ENCODE peak calls at places on chromosomes 3 and 15, in six cellular contexts. D, S, R, I, F and U are unnamed samples.

GRCh38 chr3:172203522-172204258 is 164.3 kb downstream of the FNDC3B start:
- DNase-seq in S (no peak), F (peak; percentile 65), R (no peak), I (peak; percentile 28), D (no peak), U (no peak)

GRCh38 chr15:79091204-79091867 is 756 bp upstream of the RASGRF1 start:
- DNase-seq in D (no peak), R (no peak), F (no peak), S (peak; percentile 59), I (no peak), U (no peak)

GRCh38 chr15:90711418-90711824 is 5.7 kb upstream of the BLM start:
- DNase-seq in R (no peak), F (no peak), I (no peak), D (no peak), S (no peak), U (no peak)

GRCh38 chr3:141797167-141797773 is 34.1 kb downstream of the GRK7 start:
- DNase-seq in S (peak; percentile 77), F (no peak), I (peak; percentile 57), D (peak; percentile 42), R (peak; percentile 44), U (peak; percentile 35)

GRCh38 chr3:4986611-4987373 is 7.6 kb downstream of the BHLHE40 start:
- DNase-seq in I (peak; percentile 97), F (peak; percentile 90), R (peak; percentile 23), S (peak; percentile 87), D (peak; percentile 77), U (peak; percentile 75)

GRCh38 chr15:38991126-38991525 is 426.5 kb upstream of the RASGRP1 start:
- DNase-seq in S (no peak), R (no peak), F (peak; percentile 0), I (no peak), D (no peak), U (no peak)

GRCh38 chr15:70835415-70835814 is 18.5 kb downstream of the LARP6 start:
- DNase-seq in F (no peak), S (no peak), R (no peak), D (no peak), I (no peak), U (no peak)

GRCh38 chr15:58498821-58499580 is 67.2 kb downstream of the LIPC start:
- DNase-seq in R (no peak), I (no peak), S (no peak), F (no peak), D (no peak), U (no peak)

GRCh38 chr15:40809051-40809450 is 1.8 kb upstream of the DNAJC17 start:
- DNase-seq in I (peak; percentile 28), D (no peak), R (no peak), S (no peak), F (no peak), U (no peak)

GRCh38 chr3:160400048-160400630 is 689 bp downstream of the SMC4 start:
- DNase-seq in S (peak; percentile 58), D (peak; percentile 41), I (peak; percentile 72), R (peak; percentile 22), F (no peak), U (peak; percentile 39)

GRCh38 chr3:115388825-115389224 is 234.5 kb upstream of the GAP43 start:
- DNase-seq in S (no peak), D (no peak), F (no peak), R (no peak), I (no peak), U (no peak)

GRCh38 chr15:47843124-47843663 is 125.9 kb downstream of the SEMA6D start:
- DNase-seq in S (no peak), D (no peak), R (no peak), I (no peak), F (no peak), U (no peak)